ENCODE peak calls at places on chromosome 3, in five cellular contexts. K is A549, A is osteoblast, O is kidney, Q is RWPE2. H is an unnamed sample.

GRCh38 chr3:113186566-113186965 is 24.8 kb upstream of the BOC start:
- DNase-seq in A (no peak), O (no peak), Q (no peak), K (no peak), H (no peak)

GRCh38 chr3:192481638-192482037 is 245.7 kb downstream of the FGF12 start:
- DNase-seq in K (no peak), O (no peak), Q (no peak), A (no peak), H (no peak)

GRCh38 chr3:28788571-28788970 is 439.9 kb upstream of the AZI2 start:
- DNase-seq in Q (no peak), O (no peak), A (no peak), K (no peak), H (no peak)

GRCh38 chr3:64686446-64686908 is 1.3 kb downstream of the ADAMTS9 start:
- DNase-seq in Q (no peak), K (peak; percentile 14), O (no peak), A (peak; percentile 83), H (no peak)

GRCh38 chr3:147410126-147410517 is 957 bp downstream of the ZIC1 start:
- DNase-seq in K (no peak), O (peak; percentile 63), Q (no peak), A (peak; percentile 54), H (no peak)

GRCh38 chr3:63193647-63194046 is 84.5 kb upstream of the SYNPR start:
- DNase-seq in O (no peak), A (no peak), K (no peak), Q (no peak), H (peak; percentile 7)

GRCh38 chr3:152558386-152558785 is 276.5 kb upstream of the P2RY1 start:
- DNase-seq in K (no peak), A (no peak), Q (no peak), O (no peak), H (no peak)

GRCh38 chr3:33834117-33834495 is 35.7 kb downstream of the PDCD6IP start:
- DNase-seq in Q (no peak), K (no peak), O (no peak), A (no peak), H (no peak)

GRCh38 chr3:105228696-105229095 is 138.0 kb upstream of the ALCAM start:
- DNase-seq in O (no peak), Q (no peak), K (no peak), A (no peak), H (no peak)

GRCh38 chr3:169457807-169458206 is 205.7 kb downstream of the MECOM start:
- DNase-seq in A (no peak), Q (no peak), O (no peak), K (no peak), H (no peak)

GRCh38 chr3:22685598-22685997 is 517.5 kb upstream of the UBE2E2 start:
- DNase-seq in O (no peak), A (no peak), Q (no peak), K (no peak), H (no peak)

GRCh38 chr3:135891121-135891520 is 74.4 kb upstream of the PPP2R3A start:
- DNase-seq in Q (no peak), K (no peak), O (no peak), A (no peak), H (no peak)

GRCh38 chr3:169662215-169663070 is 1.1 kb downstream of the MECOM start:
- DNase-seq in O (peak; percentile 96), A (peak; percentile 96), Q (no peak), K (peak; percentile 53), H (no peak)

GRCh38 chr3:127822166-127822835 is at the start of gene MGLL:
- DNase-seq in A (peak; percentile 95), Q (no peak), K (no peak), O (peak; percentile 78), H (no peak)

GRCh38 chr3:124207873-124208473 is 216.0 kb upstream of the ROPN1 start:
- DNase-seq in O (no peak), Q (no peak), K (no peak), A (no peak), H (no peak)

GRCh38 chr3:194836676-194837075 is 151.0 kb downstream of the FAM43A start:
- DNase-seq in K (no peak), O (no peak), A (no peak), Q (no peak), H (no peak)

GRCh38 chr3:28575748-28576589 is 227.3 kb upstream of the AZI2 start:
- DNase-seq in O (peak; percentile 59), Q (no peak), A (peak; percentile 83), K (no peak), H (no peak)

GRCh38 chr3:193346259-193346658 is 32.3 kb downstream of the ATP13A5 start:
- DNase-seq in K (no peak), Q (no peak), A (no peak), O (no peak), H (no peak)

GRCh38 chr3:146421814-146422748 is 47.3 kb downstream of the PLSCR2 start:
- DNase-seq in K (peak; percentile 15), Q (no peak), A (peak; percentile 31), O (no peak), H (no peak)

GRCh38 chr3:9721015-9721697 is 10.4 kb upstream of the BRPF1 start:
- DNase-seq in A (no peak), Q (no peak), K (no peak), O (no peak), H (no peak)

GRCh38 chr3:184379375-184380209 is at the start of gene CHRD:
- DNase-seq in A (peak; percentile 83), K (no peak), Q (no peak), O (peak; percentile 87), H (no peak)

GRCh38 chr3:126621171-126621570 is 33.8 kb downstream of the TXNRD3 start:
- DNase-seq in Q (no peak), A (no peak), K (no peak), O (no peak), H (no peak)

GRCh38 chr3:152193673-152194267 is 75.0 kb upstream of the MBNL1 start:
- DNase-seq in O (no peak), K (no peak), A (peak; percentile 31), Q (no peak), H (no peak)

GRCh38 chr3:153038779-153039178 is 123.2 kb upstream of the RAP2B start:
- DNase-seq in A (no peak), K (no peak), O (no peak), Q (peak; percentile 66), H (no peak)

DNA sequence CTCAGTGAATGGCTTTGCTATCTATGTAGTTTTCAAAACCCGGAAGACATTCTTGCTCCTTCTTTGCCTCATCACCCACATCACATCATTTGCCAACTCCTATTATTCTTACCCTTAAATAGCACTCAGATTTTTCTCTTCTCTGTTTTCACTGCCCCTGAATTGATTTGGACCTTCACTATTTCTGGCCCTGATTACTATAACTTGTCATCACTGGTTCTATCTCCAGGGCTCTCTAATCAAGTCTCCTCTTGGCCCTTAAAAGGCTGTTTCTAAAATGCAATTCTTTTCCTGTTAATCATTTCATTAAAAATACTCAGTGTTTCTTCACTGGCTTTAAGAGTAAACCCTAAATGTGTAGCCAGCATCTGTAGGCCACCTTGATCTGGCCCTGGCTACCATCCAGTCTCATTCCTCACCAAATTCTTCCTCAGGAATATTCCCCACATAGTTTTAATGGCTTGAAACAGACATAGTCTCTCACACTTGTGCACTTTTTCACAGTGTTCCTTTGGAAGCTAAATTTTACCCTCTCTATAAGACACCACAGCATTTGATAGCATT is 437.2 kb upstream of the CBLB start:
- DNase-seq in O (no peak), A (no peak), Q (no peak), K (no peak), H (peak; percentile 31)
- TF ChIP-seq CTCF in O (no peak), A (no peak), Q (no peak), K (no peak), H (no peak)

GRCh38 chr3:134367869-134368750 is 6.1 kb downstream of the AMOTL2 start:
- DNase-seq in Q (peak; percentile 16), K (no peak), A (peak; percentile 88), O (peak; percentile 35), H (no peak)

GRCh38 chr3:134369861-134370596 is 4.2 kb downstream of the AMOTL2 start:
- DNase-seq in Q (no peak), K (no peak), A (peak; percentile 83), O (peak; percentile 49), H (no peak)

GRCh38 chr3:134370611-134371451 is 3.4 kb downstream of the AMOTL2 start:
- DNase-seq in O (peak; percentile 72), K (no peak), Q (no peak), A (peak; percentile 76), H (no peak)

GRCh38 chr3:134368751-134369105 is 5.5 kb downstream of the AMOTL2 start:
- DNase-seq in A (peak; percentile 42), Q (no peak), O (peak; percentile 35), K (no peak), H (no peak)

GRCh38 chr3:134369231-134369741 is 5.0 kb downstream of the AMOTL2 start:
- DNase-seq in K (no peak), O (peak; percentile 34), Q (no peak), A (peak; percentile 91), H (no peak)
- H3K4me3 ChIP-seq in K (peak overlapping the region; percentile 74), O (peak overlapping the region; percentile 95), Q (no peak overlapping the region), A (peak overlapping the region; percentile 98), H (no peak overlapping the region)

DNA sequence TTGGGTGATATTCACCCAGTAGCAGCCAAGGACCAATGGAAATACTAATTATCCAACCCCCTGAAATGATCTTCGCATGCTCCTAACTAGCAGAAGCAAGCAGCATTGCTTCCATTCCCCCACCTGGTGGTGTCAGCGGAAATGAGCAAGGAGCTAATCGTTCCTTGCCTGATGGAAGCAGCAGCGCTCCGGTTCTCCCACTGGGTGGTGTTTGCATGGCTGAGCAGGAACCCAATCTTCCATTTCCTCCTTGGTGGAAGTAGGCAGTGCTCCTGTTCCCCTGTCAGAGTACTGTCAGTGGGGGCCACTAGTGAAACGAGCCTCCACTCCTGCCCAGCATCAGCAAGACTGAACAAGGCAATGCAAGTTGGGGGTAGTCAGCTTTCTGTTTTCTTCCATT is 311.5 kb downstream of the CACNA2D3 start:
- DNase-seq in Q (no peak), A (no peak), K (no peak), O (no peak), H (no peak)
- TF ChIP-seq CTCF in Q (no peak), A (no peak), K (no peak), O (peak; percentile 7), H (no peak)

GRCh38 chr3:177212756-177213155 is 15.5 kb upstream of the TBL1XR1 start:
- DNase-seq in A (no peak), Q (no peak), O (no peak), K (no peak), H (no peak)

GRCh38 chr3:177210744-177211502 is 13.6 kb upstream of the TBL1XR1 start:
- DNase-seq in Q (no peak), K (no peak), A (no peak), O (no peak), H (no peak)

GRCh38 chr3:177209509-177209908 is 12.2 kb upstream of the TBL1XR1 start:
- DNase-seq in Q (no peak), K (no peak), A (no peak), O (no peak), H (no peak)

GRCh38 chr3:177212278-177212610 is 15.0 kb upstream of the TBL1XR1 start:
- DNase-seq in K (no peak), A (no peak), O (no peak), Q (no peak), H (no peak)

GRCh38 chr3:177211503-177212277 is 14.4 kb upstream of the TBL1XR1 start:
- DNase-seq in A (no peak), O (no peak), K (no peak), Q (no peak), H (no peak)
- H3K4me3 ChIP-seq in A (no peak overlapping the region), O (no peak overlapping the region), K (no peak overlapping the region), Q (no peak overlapping the region), H (no peak overlapping the region)

GRCh38 chr3:196524527-196524926 is 9.4 kb upstream of the SMCO1 start:
- DNase-seq in A (no peak), O (no peak), K (no peak), Q (no peak), H (no peak)
- TF ChIP-seq CTCF in A (peak; percentile 24), O (no peak), K (no peak), Q (peak; percentile 7), H (peak; percentile 8)